ENCODE peak calls at places on chromosomes 12 and 14, in eight cellular contexts. Q is Panc1, Z is GM12878, C is K562, E is HepG2, B is upper lobe of left lung, M is GM23338, T is HCT116. R is an unnamed sample.

GRCh38 chr14:29168149-29168548 is 401.6 kb downstream of the FOXG1 start:
- ATAC-seq in Q (no peak), Z (peak; percentile 49), C (peak; percentile 83), E (peak; percentile 99), B (peak; percentile 26), M (no peak), T (no peak), R (no peak)

GRCh38 chr12:11795910-11796459 is 146.5 kb downstream of the ETV6 start:
- ATAC-seq in Q (peak; percentile 68), Z (no peak), C (peak; percentile 55), E (no peak), B (no peak), M (peak; percentile 40), T (peak; percentile 82), R (no peak)

GRCh38 chr14:76280221-76280620 is 95.7 kb upstream of the ESRRB start:
- ATAC-seq in Q (no peak), Z (no peak), C (no peak), E (no peak), B (peak; percentile 34), M (no peak), T (no peak), R (no peak)

GRCh38 chr12:11954181-11954580 is 116.6 kb upstream of the BCL2L14 start:
- ATAC-seq in Q (no peak), Z (peak; percentile 64), C (no peak), E (no peak), B (no peak), M (no peak), T (no peak), R (no peak)

GRCh38 chr14:77086017-77086727 is 11.9 kb upstream of the CIPC start:
- ATAC-seq in Q (no peak), Z (peak; percentile 82), C (no peak), E (no peak), B (peak; percentile 63), M (peak; percentile 44), T (peak; percentile 48), R (no peak)

GRCh38 chr14:68544150-68544892 is 248.5 kb downstream of the ZFP36L1 start:
- ATAC-seq in Q (no peak), Z (no peak), C (no peak), E (no peak), B (no peak), M (no peak), T (no peak), R (peak; percentile 52)

GRCh38 chr12:56988207-56988739 is 18.1 kb downstream of the ZBTB39 start:
- ATAC-seq in Q (no peak), Z (no peak), C (peak; percentile 87), E (no peak), B (no peak), M (peak; percentile 72), T (no peak), R (no peak)

GRCh38 chr14:50882932-50883826 is 11.3 kb downstream of the ABHD12B start:
- ATAC-seq in Q (no peak), Z (no peak), C (no peak), E (peak; percentile 61), B (no peak), M (peak; percentile 38), T (no peak), R (no peak)

GRCh38 chr12:18332173-18332572 is 70.9 kb downstream of the PIK3C2G start:
- ATAC-seq in Q (no peak), Z (no peak), C (no peak), E (no peak), B (peak; percentile 43), M (no peak), T (no peak), R (peak; percentile 80)

GRCh38 chr14:69625299-69626131 is 14.1 kb downstream of the SUSD6 start:
- ATAC-seq in Q (no peak), Z (peak; percentile 93), C (peak; percentile 72), E (no peak), B (peak; percentile 86), M (peak; percentile 19), T (no peak), R (peak; percentile 83)

GRCh38 chr12:41185946-41186345 is 2.2 kb upstream of the PDZRN4 start:
- ATAC-seq in Q (no peak), Z (no peak), C (no peak), E (no peak), B (no peak), M (no peak), T (no peak), R (no peak)

GRCh38 chr12:67413577-67413976 is 144.4 kb downstream of the CAND1 start:
- ATAC-seq in Q (no peak), Z (no peak), C (no peak), E (no peak), B (no peak), M (peak; percentile 32), T (no peak), R (no peak)

GRCh38 chr12:95073698-95074520 is 491 bp upstream of the NR2C1 start:
- ATAC-seq in Q (no peak), Z (no peak), C (no peak), E (no peak), B (no peak), M (no peak), T (peak; percentile 1), R (no peak)

GRCh38 chr14:64878775-64879634 is 702 bp downstream of the SPTB start:
- ATAC-seq in Q (peak; percentile 71), Z (no peak), C (peak; percentile 62), E (peak; percentile 59), B (peak; percentile 51), M (peak; percentile 40), T (no peak), R (peak; percentile 14)

GRCh38 chr12:18794000-18794399 is 56.1 kb downstream of the CAPZA3 start:
- ATAC-seq in Q (no peak), Z (no peak), C (no peak), E (no peak), B (no peak), M (no peak), T (no peak), R (no peak)

GRCh38 chr12:49483621-49484020 is 55.2 kb upstream of the KCNH3 start:
- ATAC-seq in Q (no peak), Z (no peak), C (no peak), E (no peak), B (no peak), M (peak; percentile 13), T (no peak), R (no peak)

DNA sequence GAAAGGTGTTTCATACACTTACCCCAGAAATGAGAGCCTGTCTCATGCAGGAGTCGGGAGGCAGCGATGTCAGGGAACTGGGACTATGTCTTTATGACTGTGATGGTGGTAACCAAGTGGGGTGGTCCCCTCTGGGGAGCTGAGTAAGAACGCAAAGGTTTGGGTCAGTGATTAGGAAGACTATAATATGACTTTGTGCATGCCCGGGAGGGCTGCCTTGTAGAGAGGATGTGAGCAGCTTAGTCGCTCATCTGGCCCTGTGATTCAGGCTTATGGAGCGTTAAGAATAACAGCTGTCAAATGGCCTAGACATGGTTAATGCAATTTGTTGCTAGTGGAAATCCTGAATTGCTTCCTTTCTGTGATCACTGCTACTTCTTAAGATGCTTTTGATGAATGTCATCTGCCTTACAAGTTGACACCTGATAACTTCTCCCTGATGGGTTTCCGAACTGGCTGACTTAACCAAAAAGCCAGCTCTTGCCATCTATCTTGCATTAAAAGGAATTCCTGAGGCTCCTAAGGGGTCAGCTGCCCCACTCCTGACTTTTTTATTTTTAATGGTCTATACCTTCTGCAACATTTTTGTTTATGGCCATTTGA is 35.4 kb upstream of the AACS start:
- ATAC-seq in Q (no peak), Z (peak; percentile 42), C (no peak), E (no peak), B (no peak), M (no peak), T (no peak), R (no peak)
- TF ChIP-seq POLR2AphosphoS5 in Q (no peak), Z (no peak), C (no peak), E (no peak), B (no peak), M (no peak), T (no peak), R (no peak)

GRCh38 chr12:119178544-119179334 is at the start of gene HSPB8:
- ATAC-seq in Q (peak; percentile 89), Z (no peak), C (peak; percentile 71), E (peak; percentile 79), B (peak; percentile 96), M (peak; percentile 82), T (peak; percentile 88), R (peak; percentile 91)

GRCh38 chr12:119177724-119178380 is 879 bp upstream of the HSPB8 start:
- ATAC-seq in Q (no peak), Z (no peak), C (no peak), E (no peak), B (no peak), M (no peak), T (no peak), R (no peak)

GRCh38 chr12:119177056-119177325 is 1.7 kb upstream of the HSPB8 start:
- ATAC-seq in Q (no peak), Z (no peak), C (no peak), E (no peak), B (no peak), M (no peak), T (no peak), R (no peak)

GRCh38 chr12:119175115-119175514 is 3.6 kb upstream of the HSPB8 start:
- ATAC-seq in Q (no peak), Z (no peak), C (no peak), E (no peak), B (no peak), M (no peak), T (no peak), R (no peak)

GRCh38 chr12:119176267-119177055 is 2.3 kb upstream of the HSPB8 start:
- ATAC-seq in Q (peak; percentile 59), Z (no peak), C (no peak), E (no peak), B (peak; percentile 68), M (no peak), T (peak; percentile 53), R (peak; percentile 82)
- TF ChIP-seq POLR2AphosphoS5 in Q (no peak), Z (no peak), C (no peak), E (no peak), B (peak; percentile 82), M (no peak), T (no peak), R (peak; percentile 87)

GRCh38 chr12:22974865-22975264 is 349.9 kb downstream of the ETNK1 start:
- ATAC-seq in Q (no peak), Z (no peak), C (no peak), E (no peak), B (peak; percentile 63), M (no peak), T (peak; percentile 67), R (no peak)

GRCh38 chr12:22971771-22972191 is 346.8 kb downstream of the ETNK1 start:
- ATAC-seq in Q (no peak), Z (no peak), C (no peak), E (no peak), B (no peak), M (no peak), T (no peak), R (no peak)

GRCh38 chr12:22969521-22969920 is 344.6 kb downstream of the ETNK1 start:
- ATAC-seq in Q (no peak), Z (no peak), C (no peak), E (no peak), B (no peak), M (no peak), T (no peak), R (no peak)

GRCh38 chr12:22971247-22971646 is 346.3 kb downstream of the ETNK1 start:
- ATAC-seq in Q (no peak), Z (no peak), C (no peak), E (no peak), B (no peak), M (no peak), T (no peak), R (no peak)
- TF ChIP-seq POLR2AphosphoS5 in Q (no peak), Z (no peak), C (no peak), E (no peak), B (no peak), M (no peak), T (no peak), R (no peak)

GRCh38 chr14:49622022-49622607 is 1.5 kb downstream of the MGAT2 start:
- ATAC-seq in Q (no peak), Z (no peak), C (no peak), E (no peak), B (no peak), M (no peak), T (no peak), R (no peak)
- TF ChIP-seq POLR2AphosphoS5 in Q (no peak), Z (no peak), C (no peak), E (no peak), B (no peak), M (no peak), T (no peak), R (no peak)

R was measured in gastroesophageal sphincter.